ENCODE peak calls at places on chromosomes 2 and 18, in five cellular contexts. L, W, Q, G and N are unnamed samples.
A peak's percentile ranks its signal among the peaks of the same experiment; 100 is the strongest.

GRCh38 chr2:169007941-169008340 is 23.2 kb downstream of the ABCB11 start:
- DNase-seq in W (no peak), G (no peak), Q (no peak), L (no peak), N (no peak)

GRCh38 chr18:68219867-68220266 is 495.0 kb downstream of the TMX3 start:
- DNase-seq in Q (no peak), G (no peak), W (no peak), L (no peak), N (no peak)

GRCh38 chr2:144310484-144310883 is 209.4 kb downstream of the ZEB2 start:
- DNase-seq in G (no peak), Q (no peak), L (no peak), W (no peak), N (no peak)

GRCh38 chr18:9380101-9380500 is 45.5 kb downstream of the TWSG1 start:
- DNase-seq in Q (no peak), L (no peak), W (no peak), G (no peak), N (peak; percentile 6)

GRCh38 chr2:122491011-122491410 is 735.6 kb downstream of the TSN start:
- DNase-seq in W (no peak), L (no peak), Q (no peak), G (no peak), N (no peak)

GRCh38 chr18:46097853-46098615 is at the start of gene ATP5F1A:
- DNase-seq in L (peak; percentile 91), G (peak; percentile 90), Q (peak; percentile 93), W (peak; percentile 93), N (peak; percentile 36)

GRCh38 chr18:7566587-7567486 is at the start of gene PTPRM:
- DNase-seq in L (peak; percentile 65), Q (peak; percentile 85), G (peak; percentile 49), W (peak; percentile 97), N (no peak)

GRCh38 chr2:11414372-11415124 is 51.4 kb downstream of the E2F6 start:
- DNase-seq in Q (no peak), L (no peak), G (no peak), W (no peak), N (no peak)

GRCh38 chr2:188974184-188974583 is at the start of gene COL3A1:
- DNase-seq in W (peak; percentile 50), G (no peak), Q (no peak), L (peak; percentile 37), N (peak; percentile 71)

GRCh38 chr2:46032996-46033395 is 264.2 kb upstream of the EPAS1 start:
- DNase-seq in G (no peak), Q (no peak), W (no peak), L (no peak), N (no peak)

GRCh38 chr2:8197101-8197500 is 484.8 kb upstream of the ID2 start:
- DNase-seq in G (no peak), L (no peak), W (no peak), Q (no peak), N (no peak)

GRCh38 chr2:48572797-48573196 is 42.8 kb downstream of the STON1 start:
- DNase-seq in G (no peak), L (no peak), W (no peak), Q (peak; percentile 30), N (no peak)

GRCh38 chr18:75638223-75638596 is 210.7 kb upstream of the SMIM21 start:
- DNase-seq in G (no peak), W (no peak), Q (no peak), L (no peak), N (peak; percentile 26)